ENCODE peak calls at places on chromosomes 16 and 17, in six cellular contexts. R is tibial nerve, A is hepatocyte, F is GM10248, H is mammary epithelial cell, D is right lobe of liver. X is an unnamed sample.

GRCh38 chr17:67415291-67415690 is 38.2 kb downstream of the PITPNC1 start:
- DNase-seq in R (no peak), A (no peak), F (no peak), H (no peak), D (no peak), X (no peak)

GRCh38 chr17:77865109-77865611 is 93.3 kb upstream of the TNRC6C start:
- DNase-seq in R (no peak), A (no peak), F (no peak), H (no peak), D (peak), X (no peak)

GRCh38 chr17:65589321-65589720 is 27.9 kb upstream of the AXIN2 start:
- DNase-seq in R (no peak), A (no peak), F (no peak), H (no peak), D (no peak), X (no peak)

GRCh38 chr17:28871056-28871579 is 16.3 kb downstream of the ERAL1 start:
- DNase-seq in R (no peak), A (no peak), F (peak), H (no peak), D (no peak), X (no peak)

GRCh38 chr17:78661092-78661770 is 84.0 kb upstream of the DNAH17 start:
- DNase-seq in R (no peak), A (peak), F (no peak), H (peak), D (no peak), X (peak)

GRCh38 chr17:35170968-35171771 is 23.0 kb downstream of the SLC35G3 start:
- DNase-seq in R (no peak), A (no peak), F (peak), H (peak), D (no peak), X (no peak)

GRCh38 chr17:17741346-17742023 is 60.2 kb downstream of the RAI1 start:
- DNase-seq in R (peak), A (peak), F (no peak), H (peak), D (no peak), X (no peak)

GRCh38 chr17:59572301-59572924 is 7.0 kb downstream of the DHX40 start:
- DNase-seq in R (no peak), A (no peak), F (peak), H (no peak), D (no peak), X (no peak)

GRCh38 chr17:35257080-35257701 is 14.3 kb downstream of the SLFN5 start:
- DNase-seq in R (no peak), A (no peak), F (no peak), H (peak), D (no peak), X (no peak)

GRCh38 chr17:10741416-10742140 is 11.8 kb upstream of the TMEM220 start:
- DNase-seq in R (no peak), A (no peak), F (no peak), H (no peak), D (no peak), X (no peak)

GRCh38 chr17:79921411-79922160 is 82.3 kb upstream of the CBX4 start:
- DNase-seq in R (no peak), A (no peak), F (no peak), H (no peak), D (no peak), X (no peak)

GRCh38 chr17:82769041-82769440 is 17.2 kb downstream of the TBCD start:
- DNase-seq in R (no peak), A (no peak), F (no peak), H (no peak), D (no peak), X (no peak)
- TF ChIP-seq CTCF in R (no peak), A (no peak), F (no peak), H (no peak), D (no peak), X (no peak)

DNA sequence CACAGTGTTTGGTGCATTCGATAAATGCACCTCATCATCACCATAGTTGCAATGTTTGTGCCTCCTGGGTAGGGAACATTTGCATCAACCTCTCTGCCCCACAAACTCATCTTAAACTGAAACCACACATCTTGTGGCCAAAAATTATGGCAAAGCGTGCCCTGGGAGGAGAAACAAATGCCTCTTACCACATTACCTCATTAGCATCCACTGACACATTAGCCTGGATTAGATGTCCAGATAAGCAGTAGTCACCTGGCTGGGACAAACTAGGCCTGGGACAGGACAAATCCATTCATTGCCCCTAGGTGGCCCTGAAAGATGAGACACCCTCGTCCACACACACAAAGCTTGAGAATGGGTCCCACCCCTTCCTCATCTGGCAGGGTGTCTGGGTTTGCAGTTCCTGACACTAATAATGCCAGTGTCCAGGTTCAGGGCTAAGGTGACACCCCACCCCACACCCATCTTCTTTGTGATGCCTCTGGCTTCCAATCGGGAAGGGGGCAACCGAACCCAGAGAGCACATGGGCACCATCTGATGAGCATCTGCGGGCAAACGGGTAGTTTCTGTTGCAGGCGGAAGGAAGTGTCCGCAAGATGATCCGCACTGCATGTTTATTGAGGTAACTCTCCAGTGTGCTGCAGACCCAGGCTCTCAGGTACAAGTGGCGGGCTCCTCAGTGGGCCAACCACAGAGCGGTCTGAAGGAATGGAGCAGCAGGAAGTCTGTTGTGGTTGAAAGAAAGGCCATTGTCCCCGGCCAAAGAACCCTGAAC is 8.6 kb downstream of the XYLT1 start:
- DNase-seq in R (no peak), A (no peak), F (no peak), H (no peak), D (no peak), X (no peak)
- TF ChIP-seq CTCF in R (no peak), A (no peak), F (peak), H (no peak), D (no peak), X (peak)

DNA sequence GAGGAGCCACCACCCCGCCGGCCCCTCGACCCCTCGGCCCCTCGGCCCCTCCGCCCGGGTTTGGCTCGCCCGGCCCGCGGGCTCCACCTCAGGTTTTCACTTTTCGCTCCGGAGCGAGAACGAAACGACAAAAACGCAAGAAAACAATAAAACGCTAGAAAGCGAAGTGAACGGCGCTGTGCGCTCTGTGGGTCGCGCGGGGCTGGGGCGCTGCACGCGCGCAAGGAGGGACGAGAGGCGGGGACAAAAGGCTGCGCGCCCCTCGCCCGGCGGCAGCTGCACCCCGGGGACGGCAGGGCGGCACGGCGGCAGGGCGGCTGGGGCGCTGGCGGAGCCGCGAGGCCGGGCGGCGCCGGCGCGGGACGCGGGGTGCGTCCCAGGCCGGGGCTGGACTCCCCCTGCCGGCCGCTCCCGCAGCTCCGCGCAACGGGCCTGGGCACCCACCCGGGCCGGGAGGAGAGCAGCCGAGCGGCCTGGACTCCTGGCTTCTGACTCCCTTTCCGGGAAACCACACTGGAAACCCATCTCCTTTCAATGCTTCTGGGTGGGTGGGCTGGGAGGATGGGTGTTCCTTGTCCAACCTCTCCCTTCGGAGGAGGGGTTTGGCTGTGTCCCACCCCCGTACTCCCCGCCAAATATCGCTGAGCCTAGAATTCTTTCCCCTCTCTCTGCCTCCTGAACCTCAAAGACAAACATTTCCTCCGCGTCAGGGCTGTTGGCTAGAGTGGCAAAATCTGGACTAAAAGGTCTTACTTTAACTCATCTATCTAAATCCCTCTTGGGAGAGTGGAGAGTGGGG is 9.9 kb downstream of the TBX2 start:
- DNase-seq in R (no peak), A (peak), F (peak), H (peak), D (peak), X (peak)
- TF ChIP-seq CTCF in R (peak), A (peak), F (peak), H (peak), D (peak), X (peak)

GRCh38 chr16:10594312-10594950 is 14.0 kb upstream of the EMP2 start:
- DNase-seq in R (no peak), A (no peak), F (no peak), H (peak), D (no peak), X (no peak)
- TF ChIP-seq CTCF in R (no peak), A (no peak), F (no peak), H (no peak), D (no peak), X (no peak)

GRCh38 chr17:44083250-44083849 is 12.8 kb downstream of the G6PC3 start:
- DNase-seq in R (no peak), A (no peak), F (no peak), H (peak), D (peak), X (peak)
- TF ChIP-seq CTCF in R (no peak), A (peak), F (peak), H (peak), D (peak), X (peak)

GRCh38 chr16:19439483-19439882 is 21.8 kb downstream of the TMC5 start:
- DNase-seq in R (no peak), A (no peak), F (no peak), H (no peak), D (no peak), X (no peak)

GRCh38 chr16:19434584-19434983 is 16.9 kb downstream of the TMC5 start:
- DNase-seq in R (no peak), A (no peak), F (no peak), H (no peak), D (no peak), X (no peak)

GRCh38 chr16:19437280-19437679 is 19.6 kb downstream of the TMC5 start:
- DNase-seq in R (no peak), A (no peak), F (peak), H (no peak), D (no peak), X (no peak)

GRCh38 chr16:19436540-19436939 is 18.9 kb downstream of the TMC5 start:
- DNase-seq in R (no peak), A (no peak), F (no peak), H (no peak), D (no peak), X (no peak)

GRCh38 chr16:19438739-19439138 is 21.1 kb downstream of the TMC5 start:
- DNase-seq in R (no peak), A (no peak), F (no peak), H (no peak), D (no peak), X (no peak)
- TF ChIP-seq CTCF in R (no peak), A (no peak), F (no peak), H (no peak), D (no peak), X (no peak)

GRCh38 chr17:1561420-1562177 is 993 bp downstream of the PITPNA start:
- DNase-seq in R (no peak), A (peak), F (peak), H (peak), D (peak), X (peak)
- TF ChIP-seq CTCF in R (peak), A (peak), F (peak), H (no peak), D (peak), X (peak)

DNA sequence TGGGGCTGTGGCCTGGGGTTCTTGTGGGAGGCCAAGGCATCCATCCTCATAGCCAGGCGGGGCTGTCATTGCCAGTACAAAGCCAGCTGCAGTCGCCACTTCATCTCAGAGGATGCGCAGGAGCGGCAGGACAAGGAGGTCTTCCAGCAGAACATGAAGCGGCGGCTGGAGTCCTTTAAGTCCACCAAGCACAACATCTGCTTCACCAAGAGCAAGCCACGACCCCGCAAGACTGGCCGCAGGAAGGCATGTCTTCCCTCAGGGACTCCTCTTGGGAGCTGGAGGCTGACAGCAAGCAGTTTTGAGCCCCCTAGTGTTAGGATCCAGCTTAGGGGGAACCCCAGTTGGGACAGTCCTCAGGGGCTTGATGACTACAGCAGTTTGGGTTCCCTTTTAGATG is 15.1 kb upstream of the PLEKHG4 start:
- DNase-seq in R (no peak), A (no peak), F (no peak), H (no peak), D (no peak), X (no peak)
- TF ChIP-seq CTCF in R (no peak), A (no peak), F (no peak), H (no peak), D (no peak), X (peak)

X was measured in Caco-2.